ENCODE peak calls at places on chromosomes 3 and 15, in six cellular contexts. P, S, T, M, I and O are unnamed samples.

GRCh38 chr15:75884041-75884440 is 19.6 kb upstream of the FBXO22 start:
- DNase-seq in P (no peak), S (no peak), T (no peak), M (no peak), I (no peak), O (no peak)

GRCh38 chr15:43249699-43250203 is 17.0 kb downstream of the TGM5 start:
- DNase-seq in P (no peak), S (no peak), T (no peak), M (no peak), I (no peak), O (no peak)

GRCh38 chr3:112512320-112512719 is 13.0 kb upstream of the BTLA start:
- DNase-seq in P (no peak), S (no peak), T (no peak), M (no peak), I (no peak), O (no peak)

GRCh38 chr3:196339493-196340254 is 1.5 kb upstream of the TM4SF19 start:
- DNase-seq in P (no peak), S (no peak), T (no peak), M (no peak), I (no peak), O (no peak)

GRCh38 chr3:171548918-171549317 is 88.7 kb upstream of the TNIK start:
- DNase-seq in P (no peak), S (no peak), T (no peak), M (no peak), I (no peak), O (no peak)

GRCh38 chr3:41508063-41508696 is 308.9 kb downstream of the CTNNB1 start:
- DNase-seq in P (no peak), S (no peak), T (no peak), M (no peak), I (no peak), O (no peak)

GRCh38 chr3:31733234-31733667 is 200.5 kb downstream of the STT3B start:
- DNase-seq in P (no peak), S (no peak), T (no peak), M (no peak), I (no peak), O (no peak)

GRCh38 chr15:57109005-57109404 is 190.6 kb downstream of the TCF12 start:
- DNase-seq in P (no peak), S (no peak), T (peak; percentile 8), M (no peak), I (no peak), O (no peak)

GRCh38 chr3:45123841-45124269 is 22.3 kb downstream of the CDCP1 start:
- DNase-seq in P (no peak), S (no peak), T (no peak), M (no peak), I (no peak), O (no peak)

GRCh38 chr3:55292360-55292759 is 194.7 kb downstream of the WNT5A start:
- DNase-seq in P (no peak), S (no peak), T (no peak), M (no peak), I (no peak), O (no peak)

GRCh38 chr15:101675015-101675414 is 22.8 kb upstream of the TM2D3 start:
- DNase-seq in P (no peak), S (no peak), T (no peak), M (no peak), I (no peak), O (no peak)

GRCh38 chr15:101045835-101046691 is 126.9 kb downstream of the LRRK1 start:
- DNase-seq in P (no peak), S (no peak), T (no peak), M (no peak), I (peak; percentile 10), O (peak; percentile 48)

GRCh38 chr15:58551084-58551763 is 119.4 kb downstream of the LIPC start:
- DNase-seq in P (peak; percentile 9), S (no peak), T (no peak), M (no peak), I (no peak), O (peak; percentile 30)

GRCh38 chr15:63219196-63219719 is 29.9 kb downstream of the RAB8B start:
- DNase-seq in P (no peak), S (no peak), T (no peak), M (no peak), I (no peak), O (no peak)

GRCh38 chr3:107990433-107990832 is 100.4 kb downstream of the CD47 start:
- DNase-seq in P (no peak), S (no peak), T (no peak), M (no peak), I (no peak), O (no peak)

GRCh38 chr3:188348445-188349244 is 194.7 kb downstream of the LPP start:
- DNase-seq in P (peak; percentile 88), S (no peak), T (no peak), M (no peak), I (peak; percentile 58), O (no peak)

GRCh38 chr3:14863324-14864100 is 44.8 kb downstream of the FGD5 start:
- DNase-seq in P (peak; percentile 57), S (no peak), T (no peak), M (no peak), I (no peak), O (no peak)

GRCh38 chr3:185717121-185717520 is 107.7 kb downstream of the IGF2BP2 start:
- DNase-seq in P (no peak), S (no peak), T (no peak), M (no peak), I (no peak), O (no peak)

GRCh38 chr15:94234300-94234699 is 2.9 kb downstream of the MCTP2 start:
- DNase-seq in P (no peak), S (no peak), T (no peak), M (no peak), I (no peak), O (peak; percentile 67)

GRCh38 chr3:11248596-11248995 is 23.6 kb upstream of the ATG7 start:
- DNase-seq in P (no peak), S (no peak), T (no peak), M (no peak), I (no peak), O (no peak)

GRCh38 chr3:58260261-58260731 is 22.7 kb downstream of the ABHD6 start:
- DNase-seq in P (no peak), S (no peak), T (no peak), M (no peak), I (no peak), O (no peak)

GRCh38 chr15:43275736-43276562 is 9.2 kb upstream of the TGM5 start:
- DNase-seq in P (no peak), S (no peak), T (no peak), M (no peak), I (no peak), O (no peak)

GRCh38 chr3:183534249-183534648 is 21.3 kb downstream of the KLHL6 start:
- DNase-seq in P (no peak), S (no peak), T (no peak), M (no peak), I (no peak), O (no peak)

GRCh38 chr3:12004741-12005513 is 739 bp downstream of the SYN2 start:
- DNase-seq in P (peak; percentile 75), S (no peak), T (no peak), M (no peak), I (no peak), O (no peak)

GRCh38 chr3:178849220-178849910 is 222.2 kb downstream of the ZMAT3 start:
- DNase-seq in P (no peak), S (no peak), T (no peak), M (no peak), I (no peak), O (no peak)

GRCh38 chr3:66437341-66437929 is 63.4 kb downstream of the LRIG1 start:
- DNase-seq in P (no peak), S (no peak), T (no peak), M (no peak), I (no peak), O (no peak)

GRCh38 chr3:179151474-179151873 is 3.3 kb downstream of the PIK3CA start:
- DNase-seq in P (no peak), S (no peak), T (no peak), M (no peak), I (no peak), O (no peak)

GRCh38 chr15:65212097-65212496 is 824 bp upstream of the CILP start:
- DNase-seq in P (no peak), S (no peak), T (peak; percentile 57), M (no peak), I (no peak), O (no peak)